ENCODE peak calls at places on chromosomes 11 and 22, in six cellular contexts. L is adipocyte, N is endodermal cell, M is esophagus muscularis mucosa, J is upper lobe of left lung, P is small intestine. W is an unnamed sample. For H3K36me3, the result is how much of the 10 kb centered on the place peaks cover.

GRCh38 chr22:49554741-49555140 is 272.9 kb downstream of the BRD1 start:
- DNase-seq in L (no peak), N (peak), M (no peak), J (peak), P (no peak), W (no peak)

GRCh38 chr22:38202437-38203089 is 769 bp downstream of the MAFF start:
- DNase-seq in L (peak), N (peak), M (no peak), J (peak), P (peak), W (peak)

GRCh38 chr11:5473921-5474320 is 14.6 kb upstream of the OR52D1 start:
- DNase-seq in L (no peak), N (no peak), M (no peak), J (no peak), P (no peak), W (no peak)

GRCh38 chr11:13119361-13119760 is 110.2 kb downstream of the RASSF10 start:
- DNase-seq in L (no peak), N (no peak), M (peak), J (no peak), P (no peak), W (no peak)

GRCh38 chr11:12704049-12704448 is 29.8 kb downstream of the TEAD1 start:
- DNase-seq in L (peak), N (no peak), M (no peak), J (no peak), P (no peak), W (no peak)

GRCh38 chr11:125593113-125593761 is 585 bp downstream of the STT3A start:
- DNase-seq in L (peak), N (no peak), M (no peak), J (no peak), P (peak), W (no peak)

GRCh38 chr22:22700631-22701030 is 56.2 kb downstream of the GGTLC2 start:
- DNase-seq in L (no peak), N (peak), M (no peak), J (no peak), P (no peak), W (no peak)

GRCh38 chr22:38172489-38173155 is 9.0 kb downstream of the PLA2G6 start:
- DNase-seq in L (no peak), N (no peak), M (no peak), J (peak), P (peak), W (peak)

GRCh38 chr11:61082931-61083531 is 19.3 kb upstream of the CD5 start:
- DNase-seq in L (no peak), N (no peak), M (no peak), J (no peak), P (no peak), W (no peak)

GRCh38 chr11:111413849-111414248 is 34.8 kb upstream of the POU2AF1 start:
- DNase-seq in L (no peak), N (peak), M (no peak), J (no peak), P (no peak), W (no peak)

GRCh38 chr11:87753143-87753542 is 422.1 kb downstream of the RAB38 start:
- DNase-seq in L (no peak), N (no peak), M (no peak), J (no peak), P (no peak), W (no peak)

GRCh38 chr11:115784796-115785521 is 280.7 kb upstream of the CADM1 start:
- DNase-seq in L (no peak), N (no peak), M (no peak), J (no peak), P (peak), W (no peak)

GRCh38 chr11:64996710-64997380 is at the start of gene BATF2:
- DNase-seq in L (peak), N (peak), M (peak), J (no peak), P (peak), W (peak)

GRCh38 chr11:64022125-64022784 is 13.5 kb upstream of the FLRT1 start:
- DNase-seq in L (no peak), N (no peak), M (no peak), J (no peak), P (no peak), W (no peak)

GRCh38 chr22:25012743-25013142 is 60.2 kb downstream of the KIAA1671 start:
- DNase-seq in L (no peak), N (peak), M (no peak), J (no peak), P (no peak), W (no peak)

GRCh38 chr22:49208768-49209252 is 618.9 kb downstream of the BRD1 start:
- DNase-seq in L (no peak), N (peak), M (no peak), J (no peak), P (no peak), W (peak)

GRCh38 chr11:65787649-65788622 is 1.1 kb downstream of the OVOL1 start:
- DNase-seq in L (no peak), N (peak), M (no peak), J (peak), P (peak), W (no peak)

GRCh38 chr11:43852057-43852636 is 28.5 kb upstream of the ALKBH3 start:
- DNase-seq in L (peak), N (peak), M (no peak), J (no peak), P (peak), W (no peak)

GRCh38 chr11:116117326-116118137 is 613.3 kb upstream of the CADM1 start:
- DNase-seq in L (no peak), N (peak), M (no peak), J (no peak), P (no peak), W (no peak)

GRCh38 chr22:20422965-20423635 is 14.5 kb downstream of the SCARF2 start:
- DNase-seq in L (peak), N (no peak), M (no peak), J (peak), P (no peak), W (no peak)

GRCh38 chr11:83033972-83034672 is 37.6 kb downstream of the RAB30 start:
- DNase-seq in L (peak), N (peak), M (no peak), J (no peak), P (peak), W (no peak)

GRCh38 chr22:49948958-49949913 is 11.3 kb upstream of the PIM3 start:
- DNase-seq in L (no peak), N (peak), M (no peak), J (peak), P (peak), W (peak)

GRCh38 chr11:33696931-33697638 is 3.5 kb downstream of the C11orf91 start:
- DNase-seq in L (no peak), N (no peak), M (no peak), J (no peak), P (no peak), W (no peak)

GRCh38 chr11:77883775-77884174 is 62.8 kb downstream of the AAMDC start:
- DNase-seq in L (no peak), N (no peak), M (no peak), J (no peak), P (no peak), W (no peak)

GRCh38 chr11:47383106-47383505 is 4.8 kb upstream of the SPI1 start:
- DNase-seq in L (no peak), N (no peak), M (no peak), J (no peak), P (no peak), W (no peak)

GRCh38 chr11:69075421-69076128 is 26.8 kb downstream of the TPCN2 start:
- DNase-seq in L (peak), N (no peak), M (peak), J (peak), P (no peak), W (no peak)

GRCh38 chr22:35601743-35602633 is 15.1 kb downstream of the MB start:
- DNase-seq in L (peak), N (no peak), M (no peak), J (no peak), P (no peak), W (no peak)

GRCh38 chr11:11667056-11667455 is 45.3 kb upstream of the GALNT18 start:
- DNase-seq in L (no peak), N (no peak), M (peak), J (no peak), P (no peak), W (no peak)

GRCh38 chr11:33500865-33501479 is 199.7 kb downstream of the C11orf91 start:
- DNase-seq in L (peak), N (peak), M (no peak), J (no peak), P (peak), W (no peak)

GRCh38 chr22:19799322-19800190 is 39.0 kb downstream of the TBX1 start:
- DNase-seq in L (peak), N (no peak), M (no peak), J (peak), P (no peak), W (no peak)

GRCh38 chr22:36327922-36328551 is 59.7 kb downstream of the MYH9 start:
- DNase-seq in L (peak), N (no peak), M (no peak), J (no peak), P (peak), W (peak)

GRCh38 chr11:64924910-64925284 is 408 bp downstream of the PPP2R5B start:
- DNase-seq in L (peak), N (peak), M (no peak), J (no peak), P (peak), W (no peak)

GRCh38 chr22:49991907-49992533 is 20.5 kb downstream of the IL17REL start:
- DNase-seq in L (no peak), N (no peak), M (no peak), J (no peak), P (no peak), W (no peak)

GRCh38 chr22:24105661-24106060 is 75.6 kb upstream of the SUSD2 start:
- DNase-seq in L (no peak), N (no peak), M (no peak), J (no peak), P (no peak), W (no peak)

GRCh38 chr11:99260696-99261095 is 239.9 kb downstream of the CNTN5 start:
- DNase-seq in L (peak), N (no peak), M (no peak), J (no peak), P (no peak), W (no peak)

GRCh38 chr11:130000552-130001176 is 2.0 kb downstream of the PRDM10 start:
- DNase-seq in L (no peak), N (no peak), M (no peak), J (no peak), P (no peak), W (no peak)

GRCh38 chr11:130001491-130002351 is 914 bp downstream of the PRDM10 start:
- DNase-seq in L (peak), N (peak), M (no peak), J (no peak), P (peak), W (no peak)

GRCh38 chr11:130002352-130002845 is at the start of gene PRDM10:
- DNase-seq in L (peak), N (peak), M (peak), J (peak), P (peak), W (peak)

GRCh38 chr11:130002846-130003716 is 446 bp upstream of the PRDM10 start:
- DNase-seq in L (peak), N (peak), M (peak), J (peak), P (peak), W (peak)

DNA sequence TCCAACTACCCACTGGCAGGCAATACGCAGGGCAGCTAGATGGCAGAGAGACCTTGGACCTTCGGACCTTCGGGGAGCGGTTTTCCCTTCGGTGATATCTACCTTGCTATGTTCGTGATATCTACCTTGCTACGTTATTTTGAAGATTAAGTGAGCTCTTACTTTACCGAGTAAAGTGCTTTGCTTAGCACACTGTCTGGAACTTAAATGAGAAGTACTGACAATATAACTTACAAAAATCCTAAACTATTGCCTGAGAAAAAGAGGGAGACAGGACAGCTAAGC is 1.0 kb upstream of the PRDM10 start:
- DNase-seq in L (no peak), N (no peak), M (no peak), J (no peak), P (peak), W (no peak)
- H3K4me3 ChIP-seq in L (peak), N (peak), M (peak), J (peak), P (no peak), W (peak)

GRCh38 chr11:76637491-76638266 is 32.9 kb downstream of the LRRC32 start:
- DNase-seq in L (no peak), N (peak), M (no peak), J (peak), P (no peak), W (no peak)

GRCh38 chr11:76636826-76637460 is 33.6 kb downstream of the LRRC32 start:
- DNase-seq in L (no peak), N (no peak), M (no peak), J (no peak), P (no peak), W (no peak)

GRCh38 chr11:76640540-76640939 is 30.0 kb downstream of the LRRC32 start:
- DNase-seq in L (no peak), N (peak), M (no peak), J (no peak), P (no peak), W (no peak)

GRCh38 chr11:76639621-76640020 is 30.9 kb downstream of the LRRC32 start:
- DNase-seq in L (no peak), N (peak), M (no peak), J (no peak), P (no peak), W (no peak)

DNA sequence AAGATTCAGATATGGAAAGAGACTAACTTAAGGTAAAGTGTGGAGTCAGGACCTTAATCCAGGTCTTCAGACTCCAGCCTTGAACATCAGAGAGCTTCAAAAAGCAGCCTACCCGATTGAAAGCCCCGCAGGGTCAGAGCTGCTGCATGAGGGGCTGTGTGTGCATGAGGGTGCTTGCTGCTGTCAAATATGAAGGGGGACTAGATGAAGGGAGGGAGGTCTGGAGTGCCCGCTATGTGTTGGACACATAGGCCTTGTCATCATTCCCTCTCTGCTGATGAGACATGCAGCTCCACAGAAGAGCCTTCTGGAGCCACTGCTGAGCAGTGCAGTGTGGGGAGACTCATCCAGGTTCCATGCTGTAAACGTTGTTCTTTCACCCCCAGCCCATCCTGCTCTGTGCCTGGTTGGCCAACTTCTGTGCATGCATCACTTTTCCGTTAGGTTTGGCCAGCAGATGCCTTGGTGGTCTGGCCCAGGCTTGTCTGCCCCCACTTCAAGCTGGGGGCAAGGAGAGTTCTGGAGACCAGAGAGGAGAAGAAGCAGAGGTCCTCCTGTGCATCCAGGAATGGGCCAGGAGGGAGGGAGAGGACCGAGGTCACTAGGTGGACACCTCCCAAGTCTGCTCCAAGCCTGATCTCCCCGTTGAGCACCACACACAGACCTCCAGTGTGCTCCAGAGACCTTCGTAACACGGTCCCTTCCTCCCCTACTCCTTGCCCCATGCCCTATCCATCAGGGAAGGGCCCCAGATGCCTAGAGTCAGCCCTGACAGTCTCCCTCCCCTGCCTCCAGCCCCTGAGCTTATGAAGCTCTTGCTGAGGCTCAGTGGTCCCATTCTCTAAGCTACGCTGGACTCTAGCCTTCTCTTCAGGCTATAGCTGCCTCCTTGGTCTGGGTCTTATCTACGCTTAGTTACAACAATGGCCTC is 32.0 kb downstream of the LRRC32 start:
- DNase-seq in L (no peak), N (peak), M (no peak), J (no peak), P (no peak), W (no peak)
- H3K36me3 ChIP-seq in L (under half), N (under half), M (under half), J (under half), P (under half), W (under half)

GRCh38 chr11:122172352-122173073 is 56.5 kb upstream of the BLID start:
- DNase-seq in L (no peak), N (no peak), M (no peak), J (no peak), P (no peak), W (no peak)
- H3K4me3 ChIP-seq in L (no peak), N (no peak), M (no peak), J (no peak), P (no peak), W (no peak)

GRCh38 chr11:93700830-93701229 is 39.3 kb downstream of the CEP295 start:
- DNase-seq in L (peak), N (no peak), M (no peak), J (no peak), P (no peak), W (no peak)

DNA sequence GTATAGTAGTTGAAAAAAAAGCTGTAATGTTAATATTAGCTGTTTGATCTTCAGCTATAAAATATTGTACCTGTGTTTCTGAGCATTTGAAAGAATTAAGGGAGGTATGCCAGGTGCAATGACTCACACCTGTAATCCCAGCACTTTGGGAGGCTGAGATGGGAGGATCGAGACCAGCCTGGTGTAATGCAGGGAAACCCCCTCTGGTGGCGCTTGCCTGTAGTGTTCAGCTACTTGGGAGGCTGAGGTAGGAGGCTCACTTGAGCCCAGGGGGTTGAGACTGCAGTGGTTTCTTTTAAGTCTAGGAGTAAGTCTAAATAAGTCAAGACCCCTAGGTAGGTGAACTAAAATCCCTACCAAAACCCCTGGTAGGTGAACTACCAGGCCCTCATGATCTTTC is 37.1 kb downstream of the TAF1D start:
- DNase-seq in L (no peak), N (no peak), M (no peak), J (no peak), P (no peak), W (no peak)
- H3K36me3 ChIP-seq in L (half or more), N (half or more), M (under half), J (under half), P (under half), W (under half)

GRCh38 chr11:114621072-114621471 is 25.5 kb upstream of the NXPE4 start:
- DNase-seq in L (no peak), N (peak), M (peak), J (no peak), P (no peak), W (no peak)
- H3K4me3 ChIP-seq in L (no peak), N (no peak), M (no peak), J (no peak), P (no peak), W (no peak)

GRCh38 chr22:30637701-30638114 is 2.1 kb downstream of the SLC35E4 start:
- DNase-seq in L (no peak), N (no peak), M (no peak), J (no peak), P (no peak), W (no peak)

GRCh38 chr22:30643055-30643875 is 7.7 kb downstream of the SLC35E4 start:
- DNase-seq in L (no peak), N (no peak), M (no peak), J (no peak), P (no peak), W (no peak)

GRCh38 chr22:30640361-30640760 is 4.8 kb downstream of the SLC35E4 start:
- DNase-seq in L (no peak), N (no peak), M (no peak), J (no peak), P (no peak), W (no peak)

GRCh38 chr22:30636226-30637077 is 871 bp downstream of the SLC35E4 start:
- DNase-seq in L (peak), N (peak), M (no peak), J (peak), P (peak), W (peak)

DNA sequence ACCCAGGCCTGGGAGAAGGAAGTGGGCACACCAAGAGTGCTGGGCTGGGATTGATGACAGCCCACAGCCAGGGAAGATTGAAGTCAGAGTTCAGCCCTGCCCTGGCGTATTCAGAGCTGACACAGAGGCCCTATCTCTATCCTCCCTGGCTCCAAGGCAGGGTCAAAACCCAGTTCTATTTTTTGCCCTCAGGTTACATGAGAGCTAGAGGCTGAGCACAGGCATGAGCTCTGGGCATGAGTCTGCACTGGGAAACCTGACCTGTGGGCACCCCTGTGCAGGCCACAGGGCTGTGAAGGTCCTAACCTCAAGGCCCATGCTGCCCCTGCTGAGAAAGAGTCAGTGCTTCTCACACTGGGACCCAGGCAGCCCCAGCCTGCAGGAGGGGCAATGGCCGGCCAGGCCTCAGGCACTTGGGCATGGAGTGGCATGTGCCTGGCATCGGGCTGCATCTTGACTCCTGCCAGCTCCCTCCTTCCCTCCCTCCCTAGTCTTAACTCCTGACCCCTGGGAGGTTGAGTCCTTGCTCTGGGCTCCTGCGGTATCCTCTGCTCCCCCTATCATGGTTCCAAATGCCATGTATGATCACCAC is 5.4 kb downstream of the SLC35E4 start:
- DNase-seq in L (no peak), N (no peak), M (no peak), J (no peak), P (no peak), W (no peak)
- H3K36me3 ChIP-seq in L (under half), N (under half), M (under half), J (under half), P (under half), W (under half)